ENCODE peak calls at places on chromosomes 12 and 14, in eight cellular contexts. One of them, this sample, is unnamed.

GRCh38 chr14:77053046-77053841 is 24.7 kb upstream of the IRF2BPL start:
- DNase-seq in IMR-90: peak
- DNase-seq in HCT116: no peak
- DNase-seq in erythroblast: peak
- DNase-seq in A549: peak
- DNase-seq in endothelial cell of umbilical vein: peak
- DNase-seq in uterus: peak
- DNase-seq in body of pancreas: peak
- DNase-seq in this sample: peak

GRCh38 chr14:90398315-90398811 is 1.5 kb downstream of the CALM1 start:
- DNase-seq in endothelial cell of umbilical vein: peak
- DNase-seq in uterus: no peak
- DNase-seq in HCT116: no peak
- DNase-seq in erythroblast: peak
- DNase-seq in IMR-90: no peak
- DNase-seq in body of pancreas: peak
- DNase-seq in A549: peak
- DNase-seq in this sample: peak

GRCh38 chr12:2138871-2139308 is 86.1 kb downstream of the CACNA1C start:
- DNase-seq in body of pancreas: no peak
- DNase-seq in uterus: no peak
- DNase-seq in A549: no peak
- DNase-seq in IMR-90: peak
- DNase-seq in HCT116: no peak
- DNase-seq in endothelial cell of umbilical vein: no peak
- DNase-seq in erythroblast: no peak
- DNase-seq in this sample: no peak

GRCh38 chr14:75295061-75295461 is 16.4 kb downstream of the FOS start:
- DNase-seq in endothelial cell of umbilical vein: peak
- DNase-seq in HCT116: no peak
- DNase-seq in erythroblast: peak
- DNase-seq in uterus: peak
- DNase-seq in IMR-90: peak
- DNase-seq in body of pancreas: peak
- DNase-seq in A549: peak
- DNase-seq in this sample: peak

GRCh38 chr14:22200977-22201605 is 387.9 kb downstream of the DAD1 start:
- DNase-seq in erythroblast: peak
- DNase-seq in HCT116: peak
- DNase-seq in IMR-90: peak
- DNase-seq in A549: peak
- DNase-seq in body of pancreas: no peak
- DNase-seq in uterus: no peak
- DNase-seq in endothelial cell of umbilical vein: peak
- DNase-seq in this sample: no peak

GRCh38 chr12:38477341-38478090 is 160.9 kb downstream of the ALG10B start:
- DNase-seq in body of pancreas: no peak
- DNase-seq in erythroblast: no peak
- DNase-seq in IMR-90: no peak
- DNase-seq in uterus: no peak
- DNase-seq in HCT116: no peak
- DNase-seq in A549: no peak
- DNase-seq in endothelial cell of umbilical vein: no peak
- DNase-seq in this sample: no peak

GRCh38 chr14:104683653-104684448 is 5.6 kb upstream of the INF2 start:
- DNase-seq in erythroblast: no peak
- DNase-seq in A549: no peak
- DNase-seq in endothelial cell of umbilical vein: no peak
- DNase-seq in HCT116: no peak
- DNase-seq in IMR-90: no peak
- DNase-seq in body of pancreas: no peak
- DNase-seq in uterus: no peak
- DNase-seq in this sample: no peak

GRCh38 chr12:95959107-95959506 is 16.0 kb downstream of the AMDHD1 start:
- DNase-seq in A549: peak
- DNase-seq in HCT116: peak
- DNase-seq in body of pancreas: no peak
- DNase-seq in IMR-90: peak
- DNase-seq in uterus: no peak
- DNase-seq in endothelial cell of umbilical vein: peak
- DNase-seq in erythroblast: no peak
- DNase-seq in this sample: no peak

GRCh38 chr12:12786716-12787601 is 1.5 kb downstream of the APOLD1 start:
- DNase-seq in endothelial cell of umbilical vein: peak
- DNase-seq in body of pancreas: peak
- DNase-seq in uterus: peak
- DNase-seq in A549: peak
- DNase-seq in IMR-90: peak
- DNase-seq in HCT116: no peak
- DNase-seq in erythroblast: peak
- DNase-seq in this sample: peak
- TF ChIP-seq POLR2A in endothelial cell of umbilical vein: peak
- TF ChIP-seq POLR2A in body of pancreas: peak
- TF ChIP-seq POLR2A in uterus: peak
- TF ChIP-seq POLR2A in A549: peak
- TF ChIP-seq POLR2A in IMR-90: no peak
- TF ChIP-seq POLR2A in HCT116: no peak
- TF ChIP-seq POLR2A in erythroblast: peak
- TF ChIP-seq POLR2A in this sample: peak

GRCh38 chr14:102081231-102082080 is 5.4 kb downstream of the HSP90AA1 start:
- DNase-seq in A549: no peak
- DNase-seq in body of pancreas: no peak
- DNase-seq in erythroblast: no peak
- DNase-seq in uterus: no peak
- DNase-seq in HCT116: no peak
- DNase-seq in endothelial cell of umbilical vein: no peak
- DNase-seq in IMR-90: no peak
- DNase-seq in this sample: no peak
- TF ChIP-seq POLR2A in A549: no peak
- TF ChIP-seq POLR2A in body of pancreas: no peak
- TF ChIP-seq POLR2A in erythroblast: no peak
- TF ChIP-seq POLR2A in uterus: no peak
- TF ChIP-seq POLR2A in HCT116: no peak
- TF ChIP-seq POLR2A in endothelial cell of umbilical vein: no peak
- TF ChIP-seq POLR2A in IMR-90: no peak
- TF ChIP-seq POLR2A in this sample: no peak

GRCh38 chr12:100503228-100503628 is 29.6 kb downstream of the NR1H4 start:
- DNase-seq in IMR-90: no peak
- DNase-seq in endothelial cell of umbilical vein: no peak
- DNase-seq in body of pancreas: no peak
- DNase-seq in erythroblast: no peak
- DNase-seq in A549: no peak
- DNase-seq in uterus: no peak
- DNase-seq in HCT116: no peak
- DNase-seq in this sample: no peak

GRCh38 chr12:100499416-100499815 is 25.8 kb downstream of the NR1H4 start:
- DNase-seq in erythroblast: no peak
- DNase-seq in IMR-90: no peak
- DNase-seq in body of pancreas: no peak
- DNase-seq in HCT116: no peak
- DNase-seq in uterus: no peak
- DNase-seq in A549: no peak
- DNase-seq in endothelial cell of umbilical vein: no peak
- DNase-seq in this sample: no peak

GRCh38 chr12:100504820-100505219 is 31.2 kb downstream of the NR1H4 start:
- DNase-seq in erythroblast: no peak
- DNase-seq in HCT116: no peak
- DNase-seq in body of pancreas: peak
- DNase-seq in uterus: no peak
- DNase-seq in A549: peak
- DNase-seq in endothelial cell of umbilical vein: no peak
- DNase-seq in IMR-90: no peak
- DNase-seq in this sample: no peak
- TF ChIP-seq POLR2A in erythroblast: no peak
- TF ChIP-seq POLR2A in HCT116: no peak
- TF ChIP-seq POLR2A in body of pancreas: peak
- TF ChIP-seq POLR2A in uterus: no peak
- TF ChIP-seq POLR2A in A549: no peak
- TF ChIP-seq POLR2A in endothelial cell of umbilical vein: no peak
- TF ChIP-seq POLR2A in IMR-90: no peak
- TF ChIP-seq POLR2A in this sample: peak

GRCh38 chr12:29930503-29930902 is 146.8 kb upstream of the TMTC1 start:
- DNase-seq in uterus: no peak
- DNase-seq in erythroblast: no peak
- DNase-seq in IMR-90: no peak
- DNase-seq in A549: no peak
- DNase-seq in endothelial cell of umbilical vein: no peak
- DNase-seq in body of pancreas: no peak
- DNase-seq in HCT116: no peak
- DNase-seq in this sample: no peak
- TF ChIP-seq POLR2A in uterus: no peak
- TF ChIP-seq POLR2A in erythroblast: no peak
- TF ChIP-seq POLR2A in IMR-90: no peak
- TF ChIP-seq POLR2A in A549: no peak
- TF ChIP-seq POLR2A in endothelial cell of umbilical vein: no peak
- TF ChIP-seq POLR2A in body of pancreas: no peak
- TF ChIP-seq POLR2A in HCT116: no peak
- TF ChIP-seq POLR2A in this sample: no peak